ENCODE peak calls at places on chromosomes 12 and 14, in six cellular contexts. One of them, this sample, is unnamed.

GRCh38 chr14:68817513-68818212 is 24.8 kb upstream of the ZFP36L1 start:
- DNase-seq in GM03348: peak
- DNase-seq in natural killer cell: no peak
- DNase-seq in AG08396: no peak
- DNase-seq in transverse colon: no peak
- DNase-seq in GM20000: peak
- DNase-seq in this sample: no peak

GRCh38 chr12:50111417-50111692 is 681 bp upstream of the COX14 start:
- DNase-seq in GM03348: no peak
- DNase-seq in natural killer cell: no peak
- DNase-seq in AG08396: no peak
- DNase-seq in transverse colon: no peak
- DNase-seq in GM20000: peak
- DNase-seq in this sample: no peak

GRCh38 chr12:46908236-46908935 is 82.6 kb upstream of the SLC38A4 start:
- DNase-seq in GM03348: no peak
- DNase-seq in natural killer cell: no peak
- DNase-seq in AG08396: no peak
- DNase-seq in transverse colon: peak
- DNase-seq in GM20000: no peak
- DNase-seq in this sample: no peak

GRCh38 chr12:110636516-110636915 is 22.6 kb downstream of the TCTN1 start:
- DNase-seq in GM03348: no peak
- DNase-seq in natural killer cell: no peak
- DNase-seq in AG08396: no peak
- DNase-seq in transverse colon: no peak
- DNase-seq in GM20000: peak
- DNase-seq in this sample: no peak

GRCh38 chr12:97112161-97112560 is 205.1 kb downstream of the NEDD1 start:
- DNase-seq in GM03348: no peak
- DNase-seq in natural killer cell: no peak
- DNase-seq in AG08396: no peak
- DNase-seq in transverse colon: no peak
- DNase-seq in GM20000: no peak
- DNase-seq in this sample: no peak

GRCh38 chr14:84090837-84091236 is 1439.1 kb upstream of the FLRT2 start:
- DNase-seq in GM03348: no peak
- DNase-seq in natural killer cell: no peak
- DNase-seq in AG08396: no peak
- DNase-seq in transverse colon: no peak
- DNase-seq in GM20000: no peak
- DNase-seq in this sample: no peak

GRCh38 chr14:54942913-54943312 is 40.3 kb upstream of the GCH1 start:
- DNase-seq in GM03348: no peak
- DNase-seq in natural killer cell: no peak
- DNase-seq in AG08396: no peak
- DNase-seq in transverse colon: no peak
- DNase-seq in GM20000: no peak
- DNase-seq in this sample: no peak

GRCh38 chr12:94071258-94071657 is 77.1 kb upstream of the PLXNC1 start:
- DNase-seq in GM03348: no peak
- DNase-seq in natural killer cell: no peak
- DNase-seq in AG08396: no peak
- DNase-seq in transverse colon: no peak
- DNase-seq in GM20000: no peak
- DNase-seq in this sample: no peak

GRCh38 chr12:110745632-110746284 is 3.1 kb upstream of the PPP1CC start:
- DNase-seq in GM03348: no peak
- DNase-seq in natural killer cell: no peak
- DNase-seq in AG08396: no peak
- DNase-seq in transverse colon: peak
- DNase-seq in GM20000: no peak
- DNase-seq in this sample: peak

GRCh38 chr12:54017027-54017788 is 8.4 kb downstream of the HOXC8 start:
- DNase-seq in GM03348: no peak
- DNase-seq in natural killer cell: no peak
- DNase-seq in AG08396: no peak
- DNase-seq in transverse colon: no peak
- DNase-seq in GM20000: peak
- DNase-seq in this sample: peak

GRCh38 chr14:60064491-60065072 is 27.1 kb upstream of the PCNX4 start:
- DNase-seq in GM03348: peak
- DNase-seq in natural killer cell: no peak
- DNase-seq in AG08396: no peak
- DNase-seq in transverse colon: no peak
- DNase-seq in GM20000: peak
- DNase-seq in this sample: no peak

GRCh38 chr14:19974844-19975243 is 547 bp upstream of the OR4K15 start:
- DNase-seq in GM03348: no peak
- DNase-seq in natural killer cell: no peak
- DNase-seq in AG08396: no peak
- DNase-seq in transverse colon: no peak
- DNase-seq in GM20000: no peak
- DNase-seq in this sample: no peak

GRCh38 chr12:74732801-74733200 is 195.2 kb downstream of the ATXN7L3B start:
- DNase-seq in GM03348: no peak
- DNase-seq in natural killer cell: no peak
- DNase-seq in AG08396: no peak
- DNase-seq in transverse colon: no peak
- DNase-seq in GM20000: no peak
- DNase-seq in this sample: no peak

GRCh38 chr12:98416845-98417244 is 98.5 kb upstream of the TMPO start:
- DNase-seq in GM03348: peak
- DNase-seq in natural killer cell: no peak
- DNase-seq in AG08396: no peak
- DNase-seq in transverse colon: no peak
- DNase-seq in GM20000: no peak
- DNase-seq in this sample: no peak

GRCh38 chr14:50955373-50956043 is 11.2 kb upstream of the PYGL start:
- DNase-seq in GM03348: peak
- DNase-seq in natural killer cell: no peak
- DNase-seq in AG08396: peak
- DNase-seq in transverse colon: peak
- DNase-seq in GM20000: peak
- DNase-seq in this sample: peak

GRCh38 chr14:24308342-24309124 is 756 bp upstream of the CIDEB start:
- DNase-seq in GM03348: no peak
- DNase-seq in natural killer cell: no peak
- DNase-seq in AG08396: no peak
- DNase-seq in transverse colon: no peak
- DNase-seq in GM20000: no peak
- DNase-seq in this sample: no peak

GRCh38 chr12:94114166-94114565 is 34.2 kb upstream of the PLXNC1 start:
- DNase-seq in GM03348: no peak
- DNase-seq in natural killer cell: no peak
- DNase-seq in AG08396: no peak
- DNase-seq in transverse colon: no peak
- DNase-seq in GM20000: no peak
- DNase-seq in this sample: no peak

GRCh38 chr12:24222968-24223367 is 273.5 kb upstream of the SOX5 start:
- DNase-seq in GM03348: no peak
- DNase-seq in natural killer cell: no peak
- DNase-seq in AG08396: peak
- DNase-seq in transverse colon: no peak
- DNase-seq in GM20000: no peak
- DNase-seq in this sample: peak